ENCODE peak calls at places on chromosomes 4 and X, in five cellular contexts. E is A549, S is IMR-90, G is K562, T is H1. Q is an unnamed sample.

GRCh38 chr4:108685036-108685686 is 34.8 kb downstream of the OSTC start:
- DNase-seq in E (no peak), S (no peak), G (peak), T (no peak), Q (no peak)

GRCh38 chrX:130726661-130727060 is 176.3 kb downstream of the ENOX2 start:
- DNase-seq in E (no peak), S (peak), G (no peak), T (no peak), Q (no peak)

GRCh38 chr4:158016511-158016910 is 156.3 kb downstream of the GASK1B start:
- DNase-seq in E (no peak), S (peak), G (no peak), T (no peak), Q (no peak)

GRCh38 chr4:146273204-146273901 is 59.0 kb downstream of the REELD1 start:
- DNase-seq in E (no peak), S (no peak), G (no peak), T (no peak), Q (no peak)

GRCh38 chr4:165379662-165380061 is 854 bp downstream of the CPE start:
- DNase-seq in E (no peak), S (no peak), G (no peak), T (no peak), Q (peak)

GRCh38 chrX:69101655-69102251 is 63.5 kb downstream of the PJA1 start:
- DNase-seq in E (no peak), S (no peak), G (no peak), T (no peak), Q (no peak)

GRCh38 chr4:78747328-78747946 is 28.7 kb upstream of the BMP2K start:
- DNase-seq in E (no peak), S (peak), G (no peak), T (no peak), Q (no peak)

GRCh38 chr4:173243321-173243720 is 74.7 kb downstream of the GALNT7 start:
- DNase-seq in E (peak), S (peak), G (no peak), T (no peak), Q (no peak)

GRCh38 chr4:45578874-45579273 is 545.0 kb downstream of the GABRG1 start:
- DNase-seq in E (no peak), S (no peak), G (no peak), T (no peak), Q (no peak)

GRCh38 chr4:34932591-34932990 is 1311.7 kb downstream of the ARAP2 start:
- DNase-seq in E (peak), S (no peak), G (no peak), T (no peak), Q (no peak)

GRCh38 chrX:29690061-29690460 is 525.3 kb upstream of the MAGEB2 start:
- DNase-seq in E (no peak), S (peak), G (no peak), T (no peak), Q (no peak)

GRCh38 chrX:49037883-49038475 is 5.2 kb downstream of the TFE3 start:
- DNase-seq in E (peak), S (peak), G (no peak), T (no peak), Q (no peak)

GRCh38 chr4:73067971-73068394 is 1.5 kb downstream of the COX18 start:
- DNase-seq in E (no peak), S (peak), G (no peak), T (no peak), Q (no peak)

GRCh38 chr4:176137626-176138025 is 57.8 kb downstream of the SPATA4 start:
- DNase-seq in E (peak), S (peak), G (no peak), T (no peak), Q (no peak)

GRCh38 chrX:39827959-39828358 is 269.8 kb downstream of the BCOR start:
- DNase-seq in E (no peak), S (no peak), G (no peak), T (no peak), Q (no peak)

GRCh38 chrX:149462849-149463248 is 42.3 kb downstream of the IDS start:
- DNase-seq in E (no peak), S (no peak), G (no peak), T (no peak), Q (no peak)

GRCh38 chr4:14023901-14024300 is 396.4 kb upstream of the BOD1L1 start:
- DNase-seq in E (no peak), S (no peak), G (no peak), T (no peak), Q (no peak)

GRCh38 chr4:184348311-184349233 is 125.8 kb downstream of the IRF2 start:
- DNase-seq in E (peak), S (peak), G (peak), T (no peak), Q (peak)

GRCh38 chr4:113641025-113641431 is 120.5 kb downstream of the CAMK2D start:
- DNase-seq in E (peak), S (no peak), G (no peak), T (no peak), Q (peak)

GRCh38 chrX:136812286-136812685 is 31.6 kb upstream of the ARHGEF6 start:
- DNase-seq in E (no peak), S (peak), G (no peak), T (no peak), Q (no peak)
- TF ChIP-seq MAFK in E (no peak), S (no peak), G (no peak), T (no peak), Q (no peak)

GRCh38 chr4:139229534-139230039 is 50.4 kb downstream of the MGARP start:
- DNase-seq in E (peak), S (peak), G (peak), T (no peak), Q (peak)
- TF ChIP-seq MAFK in E (no peak), S (no peak), G (no peak), T (no peak), Q (no peak)

GRCh38 chr4:147362868-147363440 is 117.9 kb upstream of the EDNRA start:
- DNase-seq in E (no peak), S (peak), G (no peak), T (no peak), Q (no peak)
- TF ChIP-seq MAFK in E (no peak), S (no peak), G (no peak), T (no peak), Q (no peak)

GRCh38 chr4:87901426-87901825 is 68.7 kb downstream of the MEPE start:
- DNase-seq in E (no peak), S (no peak), G (no peak), T (no peak), Q (no peak)

GRCh38 chr4:87896020-87896621 is 63.4 kb downstream of the MEPE start:
- DNase-seq in E (peak), S (peak), G (no peak), T (peak), Q (peak)
- TF ChIP-seq MAFK in E (no peak), S (no peak), G (no peak), T (no peak), Q (no peak)

DNA sequence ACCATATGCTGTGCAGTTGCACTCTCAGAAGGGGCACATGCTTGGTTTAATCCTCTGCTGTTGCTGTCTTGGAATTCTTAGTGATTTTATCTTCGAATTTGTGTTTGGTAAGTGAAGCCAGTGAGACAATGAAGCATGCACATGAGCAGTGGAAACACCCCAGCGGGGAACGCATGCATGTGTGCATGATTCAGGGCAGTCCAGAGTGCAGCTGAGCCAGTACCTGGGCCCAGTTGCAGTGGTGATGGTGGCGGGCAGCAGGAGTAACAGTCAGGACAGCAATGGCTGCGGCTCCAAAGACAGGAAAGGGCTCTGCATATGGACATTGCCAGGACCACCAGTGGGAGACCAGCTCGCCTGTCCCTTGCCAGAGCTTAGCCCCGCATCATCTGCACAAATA is 14.3 kb upstream of the TMEM165 start:
- DNase-seq in E (no peak), S (no peak), G (no peak), T (no peak), Q (no peak)
- TF ChIP-seq MAFK in E (no peak), S (no peak), G (no peak), T (no peak), Q (no peak)